ENCODE peak calls at places on chromosomes 2 and 18, in four cellular contexts. S is nephron progenitor cell; O is RPMI8226; H is effector memory CD8-positive, alpha-beta T cell. T is an unnamed sample.

GRCh38 chr18:77002496-77002895 is 130.1 kb downstream of the MBP start:
- DNase-seq in O (no peak), S (no peak), H (no peak), T (no peak)

GRCh38 chr2:19021721-19022120 is 336.7 kb downstream of the OSR1 start:
- DNase-seq in S (no peak), H (no peak), O (no peak), T (no peak)

GRCh38 chr2:100281521-100282438 is 40.5 kb downstream of the LONRF2 start:
- DNase-seq in O (no peak), S (no peak), H (no peak), T (no peak)

GRCh38 chr2:55168221-55169154 is 63.6 kb downstream of the CLHC1 start:
- DNase-seq in O (peak; percentile 56), S (peak; percentile 20), H (peak; percentile 21), T (no peak)

GRCh38 chr2:17327649-17328048 is 190.6 kb downstream of the RAD51AP2 start:
- DNase-seq in S (no peak), H (no peak), O (no peak), T (no peak)

GRCh38 chr18:7870855-7871254 is 303.7 kb downstream of the PTPRM start:
- DNase-seq in O (no peak), S (no peak), H (no peak), T (no peak)

GRCh38 chr2:73212448-73213176 is 1.4 kb upstream of the SMYD5 start:
- DNase-seq in H (peak; percentile 69), O (peak; percentile 78), S (peak; percentile 82), T (peak; percentile 64)

GRCh38 chr2:136254681-136255080 is 136.7 kb upstream of the CXCR4 start:
- DNase-seq in O (no peak), S (no peak), H (no peak), T (no peak)

GRCh38 chr18:31931886-31932240 is 11.1 kb downstream of the TRAPPC8 start:
- DNase-seq in S (no peak), H (no peak), O (no peak), T (no peak)

GRCh38 chr2:72676341-72677025 is 149.3 kb downstream of the EXOC6B start:
- DNase-seq in H (no peak), S (no peak), O (no peak), T (no peak)

GRCh38 chr2:70123051-70123828 is 36.0 kb downstream of the PCBP1 start:
- DNase-seq in O (no peak), S (peak; percentile 70), H (no peak), T (no peak)

GRCh38 chr18:33076601-33077000 is 303.8 kb upstream of the KLHL14 start:
- DNase-seq in H (no peak), S (no peak), O (no peak), T (no peak)

GRCh38 chr2:49715597-49715996 is 561.3 kb upstream of the FSHR start:
- DNase-seq in O (no peak), H (no peak), S (no peak), T (no peak)

GRCh38 chr2:215141706-215142105 is 3.3 kb upstream of the ABCA12 start:
- DNase-seq in H (no peak), S (no peak), O (no peak), T (no peak)

GRCh38 chr2:118604346-118604745 is 243.1 kb downstream of the EN1 start:
- DNase-seq in H (no peak), O (no peak), S (no peak), T (no peak)

GRCh38 chr2:18891598-18892345 is 302.4 kb upstream of the NT5C1B start:
- DNase-seq in O (no peak), S (no peak), H (no peak), T (no peak)

GRCh38 chr2:368386-368785 is 80.5 kb upstream of the ALKAL2 start:
- DNase-seq in O (no peak), H (no peak), S (no peak), T (no peak)

GRCh38 chr2:224973112-224974016 is 68.9 kb downstream of the DOCK10 start:
- DNase-seq in O (no peak), H (peak; percentile 14), S (no peak), T (no peak)

GRCh38 chr2:141957827-141958440 is 172.9 kb downstream of the LRP1B start:
- DNase-seq in O (no peak), S (no peak), H (no peak), T (no peak)

GRCh38 chr2:181788883-181789555 is 102.5 kb upstream of the ITPRID2 start:
- DNase-seq in S (no peak), O (no peak), H (no peak), T (no peak)

GRCh38 chr2:30408961-30409387 is 38.1 kb upstream of the LCLAT1 start:
- DNase-seq in H (no peak), O (no peak), S (no peak), T (no peak)

GRCh38 chr2:118492335-118492734 is 355.1 kb downstream of the EN1 start:
- DNase-seq in H (no peak), O (peak; percentile 15), S (no peak), T (no peak)

GRCh38 chr2:1717129-1717528 is 27.2 kb downstream of the PXDN start:
- DNase-seq in S (no peak), O (no peak), H (no peak), T (no peak)

GRCh38 chr2:163729874-163730273 is 5.9 kb downstream of the FIGN start:
- DNase-seq in H (no peak), O (no peak), S (no peak), T (no peak)

GRCh38 chr2:21165350-21165749 is 41.6 kb downstream of the TDRD15 start:
- DNase-seq in S (no peak), O (no peak), H (no peak), T (no peak)

GRCh38 chr2:219109468-219109867 is 48.7 kb upstream of the IHH start:
- DNase-seq in H (no peak), O (no peak), S (no peak), T (no peak)

GRCh38 chr2:206345606-206346005 is 71.1 kb downstream of the ZDBF2 start:
- DNase-seq in O (no peak), S (no peak), H (no peak), T (no peak)

GRCh38 chr18:37451239-37451825 is 114.3 kb downstream of the CELF4 start:
- DNase-seq in H (no peak), S (no peak), O (no peak), T (no peak)

GRCh38 chr2:11574176-11575046 is 40.6 kb downstream of the GREB1 start:
- DNase-seq in O (no peak), S (no peak), H (no peak), T (no peak)

GRCh38 chr2:118006861-118007260 is 7.0 kb downstream of the CCDC93 start:
- DNase-seq in O (no peak), S (no peak), H (no peak), T (no peak)

GRCh38 chr2:24657818-24658217 is 135.4 kb downstream of the PTRHD1 start:
- DNase-seq in H (no peak), O (no peak), S (no peak), T (no peak)

GRCh38 chr2:201256001-201256544 is 4.3 kb upstream of the CASP8 start:
- DNase-seq in S (no peak), H (no peak), O (no peak), T (no peak)

GRCh38 chr2:149906871-149907270 is 319.3 kb upstream of the MMADHC start:
- DNase-seq in S (no peak), O (no peak), H (no peak), T (no peak)

GRCh38 chr2:48471048-48471474 is 58.9 kb upstream of the STON1 start:
- DNase-seq in H (no peak), S (peak; percentile 31), O (peak; percentile 50), T (no peak)

GRCh38 chr2:241118727-241119505 is 16.8 kb upstream of the MTERF4 start:
- DNase-seq in H (no peak), O (no peak), S (no peak), T (no peak)

GRCh38 chr18:67043276-67043675 is 439.4 kb upstream of the CDH19 start:
- DNase-seq in S (peak; percentile 6), O (no peak), H (no peak), T (no peak)

T was measured in memory B cell.